ENCODE peak calls at places on chromosomes 11 and 22, in six cellular contexts. One of them, this sample, is unnamed.

GRCh38 chr22:34866501-34867171 is 199.3 kb upstream of the ISX start:
- DNase-seq in A549: no peak
- DNase-seq in sigmoid colon: no peak
- DNase-seq in IMR-90: no peak
- DNase-seq in uterus: no peak
- DNase-seq in esophagus squamous epithelium: no peak
- DNase-seq in this sample: no peak

GRCh38 chr22:40345801-40346177 is 511 bp upstream of the ADSL start:
- DNase-seq in A549: no peak
- DNase-seq in sigmoid colon: no peak
- DNase-seq in IMR-90: no peak
- DNase-seq in uterus: no peak
- DNase-seq in esophagus squamous epithelium: no peak
- DNase-seq in this sample: peak

GRCh38 chr22:21067901-21068680 is 22.3 kb downstream of the LRRC74B start:
- DNase-seq in A549: no peak
- DNase-seq in sigmoid colon: no peak
- DNase-seq in IMR-90: no peak
- DNase-seq in uterus: no peak
- DNase-seq in esophagus squamous epithelium: no peak
- DNase-seq in this sample: no peak

GRCh38 chr11:83020942-83021779 is 50.5 kb downstream of the RAB30 start:
- DNase-seq in A549: no peak
- DNase-seq in sigmoid colon: no peak
- DNase-seq in IMR-90: no peak
- DNase-seq in uterus: no peak
- DNase-seq in esophagus squamous epithelium: no peak
- DNase-seq in this sample: no peak

GRCh38 chr22:45667486-45667885 is 4.1 kb upstream of the ATXN10 start:
- DNase-seq in A549: no peak
- DNase-seq in sigmoid colon: no peak
- DNase-seq in IMR-90: no peak
- DNase-seq in uterus: no peak
- DNase-seq in esophagus squamous epithelium: no peak
- DNase-seq in this sample: no peak

GRCh38 chr11:7251836-7252682 is at the start of gene SYT9:
- DNase-seq in A549: peak
- DNase-seq in sigmoid colon: peak
- DNase-seq in IMR-90: no peak
- DNase-seq in uterus: peak
- DNase-seq in esophagus squamous epithelium: no peak
- DNase-seq in this sample: no peak

GRCh38 chr11:114258696-114259095 is 37.5 kb upstream of the NNMT start:
- DNase-seq in A549: no peak
- DNase-seq in sigmoid colon: peak
- DNase-seq in IMR-90: no peak
- DNase-seq in uterus: no peak
- DNase-seq in esophagus squamous epithelium: no peak
- DNase-seq in this sample: no peak

GRCh38 chr11:46281374-46281831 is 3.9 kb downstream of the CREB3L1 start:
- DNase-seq in A549: no peak
- DNase-seq in sigmoid colon: peak
- DNase-seq in IMR-90: peak
- DNase-seq in uterus: peak
- DNase-seq in esophagus squamous epithelium: no peak
- DNase-seq in this sample: no peak

GRCh38 chr22:31734512-31734911 is 15.4 kb downstream of the PRR14L start:
- DNase-seq in A549: no peak
- DNase-seq in sigmoid colon: no peak
- DNase-seq in IMR-90: peak
- DNase-seq in uterus: no peak
- DNase-seq in esophagus squamous epithelium: no peak
- DNase-seq in this sample: no peak

GRCh38 chr11:61361237-61361636 is 445 bp downstream of the CYB561A3 start:
- DNase-seq in A549: no peak
- DNase-seq in sigmoid colon: no peak
- DNase-seq in IMR-90: no peak
- DNase-seq in uterus: no peak
- DNase-seq in esophagus squamous epithelium: no peak
- DNase-seq in this sample: no peak

GRCh38 chr11:44556735-44557409 is 8.6 kb upstream of the CD82 start:
- DNase-seq in A549: peak
- DNase-seq in sigmoid colon: peak
- DNase-seq in IMR-90: peak
- DNase-seq in uterus: peak
- DNase-seq in esophagus squamous epithelium: no peak
- DNase-seq in this sample: peak

GRCh38 chr11:57288771-57289579 is 35.8 kb downstream of the TNKS1BP1 start:
- DNase-seq in A549: no peak
- DNase-seq in sigmoid colon: no peak
- DNase-seq in IMR-90: peak
- DNase-seq in uterus: no peak
- DNase-seq in esophagus squamous epithelium: no peak
- DNase-seq in this sample: no peak

GRCh38 chr11:94325681-94326080 is 21.3 kb downstream of the IZUMO1R start:
- DNase-seq in A549: peak
- DNase-seq in sigmoid colon: no peak
- DNase-seq in IMR-90: peak
- DNase-seq in uterus: no peak
- DNase-seq in esophagus squamous epithelium: no peak
- DNase-seq in this sample: peak

GRCh38 chr22:27456696-27457503 is 344.7 kb downstream of the MN1 start:
- DNase-seq in A549: peak
- DNase-seq in sigmoid colon: no peak
- DNase-seq in IMR-90: peak
- DNase-seq in uterus: no peak
- DNase-seq in esophagus squamous epithelium: no peak
- DNase-seq in this sample: no peak

GRCh38 chr11:72890881-72891280 is 76.7 kb downstream of the ATG16L2 start:
- DNase-seq in A549: no peak
- DNase-seq in sigmoid colon: no peak
- DNase-seq in IMR-90: no peak
- DNase-seq in uterus: no peak
- DNase-seq in esophagus squamous epithelium: no peak
- DNase-seq in this sample: no peak

GRCh38 chr11:8266246-8267241 is 2.9 kb upstream of the LMO1 start:
- DNase-seq in A549: no peak
- DNase-seq in sigmoid colon: peak
- DNase-seq in IMR-90: no peak
- DNase-seq in uterus: peak
- DNase-seq in esophagus squamous epithelium: no peak
- DNase-seq in this sample: no peak

GRCh38 chr11:3837793-3838192 is 3.0 kb downstream of the RHOG start:
- DNase-seq in A549: no peak
- DNase-seq in sigmoid colon: peak
- DNase-seq in IMR-90: no peak
- DNase-seq in uterus: peak
- DNase-seq in esophagus squamous epithelium: no peak
- DNase-seq in this sample: peak

GRCh38 chr11:26953770-26954392 is 40.0 kb upstream of the FIBIN start:
- DNase-seq in A549: no peak
- DNase-seq in sigmoid colon: no peak
- DNase-seq in IMR-90: peak
- DNase-seq in uterus: no peak
- DNase-seq in esophagus squamous epithelium: no peak
- DNase-seq in this sample: no peak

GRCh38 chr22:26276530-26277200 is 107.4 kb downstream of the SEZ6L start:
- DNase-seq in A549: no peak
- DNase-seq in sigmoid colon: no peak
- DNase-seq in IMR-90: no peak
- DNase-seq in uterus: no peak
- DNase-seq in esophagus squamous epithelium: no peak
- DNase-seq in this sample: no peak

GRCh38 chr11:112864715-112865114 is 96.5 kb upstream of the NCAM1 start:
- DNase-seq in A549: no peak
- DNase-seq in sigmoid colon: no peak
- DNase-seq in IMR-90: no peak
- DNase-seq in uterus: no peak
- DNase-seq in esophagus squamous epithelium: no peak
- DNase-seq in this sample: no peak

GRCh38 chr11:57399928-57400578 is 9.6 kb upstream of the PRG2 start:
- DNase-seq in A549: no peak
- DNase-seq in sigmoid colon: no peak
- DNase-seq in IMR-90: no peak
- DNase-seq in uterus: no peak
- DNase-seq in esophagus squamous epithelium: no peak
- DNase-seq in this sample: no peak

GRCh38 chr22:28222976-28223375 is 303.9 kb upstream of the PITPNB start:
- DNase-seq in A549: no peak
- DNase-seq in sigmoid colon: no peak
- DNase-seq in IMR-90: peak
- DNase-seq in uterus: no peak
- DNase-seq in esophagus squamous epithelium: no peak
- DNase-seq in this sample: no peak

GRCh38 chr11:3340025-3340424 is 38.9 kb downstream of the ZNF195 start:
- DNase-seq in A549: peak
- DNase-seq in sigmoid colon: no peak
- DNase-seq in IMR-90: peak
- DNase-seq in uterus: no peak
- DNase-seq in esophagus squamous epithelium: no peak
- DNase-seq in this sample: peak

GRCh38 chr11:46484101-46484500 is 92.5 kb upstream of the CHRM4 start:
- DNase-seq in A549: no peak
- DNase-seq in sigmoid colon: no peak
- DNase-seq in IMR-90: no peak
- DNase-seq in uterus: no peak
- DNase-seq in esophagus squamous epithelium: no peak
- DNase-seq in this sample: no peak

GRCh38 chr22:42990131-42990838 is 24.7 kb downstream of the PACSIN2 start:
- DNase-seq in A549: peak
- DNase-seq in sigmoid colon: peak
- DNase-seq in IMR-90: peak
- DNase-seq in uterus: no peak
- DNase-seq in esophagus squamous epithelium: no peak
- DNase-seq in this sample: peak

GRCh38 chr11:3225159-3225758 is 6.6 kb upstream of the MRGPRG start:
- DNase-seq in A549: no peak
- DNase-seq in sigmoid colon: peak
- DNase-seq in IMR-90: no peak
- DNase-seq in uterus: no peak
- DNase-seq in esophagus squamous epithelium: no peak
- DNase-seq in this sample: no peak

GRCh38 chr11:43282607-43283440 is 29.0 kb upstream of the API5 start:
- DNase-seq in A549: peak
- DNase-seq in sigmoid colon: no peak
- DNase-seq in IMR-90: peak
- DNase-seq in uterus: no peak
- DNase-seq in esophagus squamous epithelium: no peak
- DNase-seq in this sample: peak

GRCh38 chr11:79165908-79166307 is 274.9 kb downstream of the TENM4 start:
- DNase-seq in A549: no peak
- DNase-seq in sigmoid colon: no peak
- DNase-seq in IMR-90: no peak
- DNase-seq in uterus: no peak
- DNase-seq in esophagus squamous epithelium: no peak
- DNase-seq in this sample: no peak

GRCh38 chr22:30609260-30610185 is 2.5 kb downstream of the TCN2 start:
- DNase-seq in A549: peak
- DNase-seq in sigmoid colon: peak
- DNase-seq in IMR-90: peak
- DNase-seq in uterus: peak
- DNase-seq in esophagus squamous epithelium: no peak
- DNase-seq in this sample: peak
- TF ChIP-seq POLR2A in A549: no peak
- TF ChIP-seq POLR2A in sigmoid colon: peak
- TF ChIP-seq POLR2A in IMR-90: no peak
- TF ChIP-seq POLR2A in uterus: no peak
- TF ChIP-seq POLR2A in esophagus squamous epithelium: peak
- TF ChIP-seq POLR2A in this sample: peak

DNA sequence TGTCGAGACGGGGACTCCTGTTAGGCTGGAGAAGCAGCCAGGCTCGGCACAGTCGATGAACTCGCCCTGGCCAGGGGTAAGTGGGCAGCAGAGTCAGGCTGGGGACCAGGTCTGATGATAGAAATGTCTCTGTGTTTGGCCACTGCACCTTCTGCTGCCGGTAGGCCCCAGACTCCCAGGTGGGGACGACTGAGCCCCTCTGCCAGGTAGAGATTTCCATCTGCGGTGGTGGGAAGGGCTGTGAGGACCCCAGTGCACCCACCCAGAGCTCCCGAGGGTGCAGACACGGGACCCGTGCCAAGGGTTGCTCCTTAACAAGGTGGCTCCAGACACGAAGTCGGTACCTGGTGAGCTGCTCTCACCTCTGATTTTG is 862.5 kb downstream of the TBC1D22A start:
- DNase-seq in A549: no peak
- DNase-seq in sigmoid colon: peak
- DNase-seq in IMR-90: no peak
- DNase-seq in uterus: no peak
- DNase-seq in esophagus squamous epithelium: no peak
- DNase-seq in this sample: no peak
- TF ChIP-seq POLR2A in A549: no peak
- TF ChIP-seq POLR2A in sigmoid colon: no peak
- TF ChIP-seq POLR2A in IMR-90: no peak
- TF ChIP-seq POLR2A in uterus: no peak
- TF ChIP-seq POLR2A in esophagus squamous epithelium: no peak
- TF ChIP-seq POLR2A in this sample: no peak

DNA sequence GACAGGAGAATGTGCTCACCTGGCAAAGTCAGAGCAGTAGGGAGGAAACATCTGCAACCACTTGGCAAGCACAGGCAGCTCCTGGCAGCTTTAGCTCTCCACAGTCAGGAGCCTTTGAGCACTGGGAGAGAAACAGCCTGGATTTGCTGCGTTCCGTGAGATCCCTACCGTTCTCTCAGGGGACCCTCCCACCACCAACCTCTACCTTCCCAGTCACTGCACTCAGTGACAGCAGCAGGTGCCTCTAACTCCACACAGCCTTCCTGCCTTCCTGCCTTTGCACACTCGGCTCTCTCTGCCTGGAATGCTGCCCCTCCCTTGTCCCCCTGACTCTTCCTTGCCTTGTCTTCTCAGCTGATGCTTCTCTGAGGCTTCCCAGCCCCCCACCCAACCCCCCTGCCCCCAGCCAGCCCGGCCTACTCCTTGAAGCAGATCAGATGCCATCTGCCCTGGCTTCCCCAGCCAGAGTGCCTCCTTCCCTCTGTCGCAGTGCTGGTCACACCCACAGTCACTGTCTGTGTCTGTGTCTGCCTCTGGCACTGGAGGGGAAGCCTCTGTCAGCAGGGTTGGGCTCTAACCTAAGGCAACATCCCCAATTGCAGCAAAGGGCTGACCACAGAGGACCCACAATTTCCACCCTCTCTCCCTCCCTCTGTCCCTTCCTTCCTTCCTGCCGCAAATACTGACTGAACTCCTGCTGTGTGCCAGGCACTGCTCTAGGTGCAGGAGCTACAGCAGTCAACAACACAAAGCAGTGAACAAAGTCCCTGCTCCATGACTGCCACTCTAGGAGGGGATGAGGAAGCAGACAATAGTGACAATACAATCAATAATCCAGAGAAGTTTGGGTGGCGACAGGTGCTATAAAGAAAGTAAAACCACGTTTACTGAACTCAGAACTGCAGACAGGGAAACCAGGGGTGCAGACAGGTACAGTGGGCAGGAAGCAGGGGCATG is 14.8 kb upstream of the TSKU start:
- DNase-seq in A549: no peak
- DNase-seq in sigmoid colon: peak
- DNase-seq in IMR-90: no peak
- DNase-seq in uterus: peak
- DNase-seq in esophagus squamous epithelium: no peak
- DNase-seq in this sample: peak
- TF ChIP-seq POLR2A in A549: peak
- TF ChIP-seq POLR2A in sigmoid colon: no peak
- TF ChIP-seq POLR2A in IMR-90: no peak
- TF ChIP-seq POLR2A in uterus: no peak
- TF ChIP-seq POLR2A in esophagus squamous epithelium: no peak
- TF ChIP-seq POLR2A in this sample: peak

GRCh38 chr22:50544078-50544745 is 1.5 kb upstream of the KLHDC7B start:
- DNase-seq in A549: peak
- DNase-seq in sigmoid colon: peak
- DNase-seq in IMR-90: peak
- DNase-seq in uterus: no peak
- DNase-seq in esophagus squamous epithelium: no peak
- DNase-seq in this sample: peak
- TF ChIP-seq POLR2A in A549: no peak
- TF ChIP-seq POLR2A in sigmoid colon: no peak
- TF ChIP-seq POLR2A in IMR-90: no peak
- TF ChIP-seq POLR2A in uterus: no peak
- TF ChIP-seq POLR2A in esophagus squamous epithelium: peak
- TF ChIP-seq POLR2A in this sample: no peak